ENCODE peak calls at places on chromosomes 12 and 14, in nine cellular contexts. J is GM23338; H is Karpas-422; D is lung; Z is pancreas; M is HCT116; P is aorta; U is ascending aorta; T is CD8-positive, alpha-beta T cell. A is an unnamed sample.

GRCh38 chr14:32252030-32252670 is 49.1 kb upstream of the RNU6-8 start:
- DNase-seq in J (peak; percentile 85), H (peak; percentile 92), D (peak; percentile 59), Z (peak; percentile 44), M (peak; percentile 62), P (no peak), U (no peak), T (no peak), A (peak; percentile 47)

GRCh38 chr12:51591020-51591901 is at the start of gene SCN8A:
- DNase-seq in J (peak; percentile 87), H (peak; percentile 70), D (no peak), Z (peak; percentile 26), M (peak; percentile 16), P (no peak), U (no peak), T (no peak), A (no peak)

GRCh38 chr14:26163761-26164160 is 434.1 kb downstream of the NOVA1 start:
- DNase-seq in J (peak; percentile 75), H (no peak), D (no peak), Z (no peak), M (no peak), P (no peak), U (no peak), T (no peak), A (peak; percentile 33)

GRCh38 chr12:118853634-118854033 is 127.7 kb upstream of the SRRM4 start:
- DNase-seq in J (peak; percentile 58), H (peak; percentile 48), D (no peak), Z (no peak), M (no peak), P (no peak), U (no peak), T (no peak), A (no peak)

GRCh38 chr12:68976304-68976915 is 43.4 kb upstream of the CPM start:
- DNase-seq in J (no peak), H (no peak), D (no peak), Z (no peak), M (no peak), P (no peak), U (no peak), T (no peak), A (no peak)

GRCh38 chr14:23556700-23557440 is 799 bp downstream of the THTPA start:
- DNase-seq in J (no peak), H (peak; percentile 85), D (no peak), Z (no peak), M (no peak), P (no peak), U (no peak), T (no peak), A (no peak)

GRCh38 chr12:6115389-6115788 is 9.1 kb downstream of the VWF start:
- DNase-seq in J (no peak), H (no peak), D (no peak), Z (no peak), M (no peak), P (no peak), U (no peak), T (no peak), A (no peak)

GRCh38 chr14:71165121-71165574 is 257.9 kb downstream of the PCNX1 start:
- DNase-seq in J (no peak), H (no peak), D (no peak), Z (no peak), M (no peak), P (no peak), U (no peak), T (no peak), A (no peak)

GRCh38 chr14:30214014-30214413 is 286.4 kb upstream of the PRKD1 start:
- DNase-seq in J (no peak), H (no peak), D (no peak), Z (no peak), M (no peak), P (no peak), U (no peak), T (no peak), A (no peak)

GRCh38 chr14:85701116-85701515 is 171.2 kb downstream of the FLRT2 start:
- DNase-seq in J (no peak), H (no peak), D (no peak), Z (no peak), M (no peak), P (no peak), U (no peak), T (no peak), A (no peak)

GRCh38 chr12:75862692-75863471 is 168.7 kb downstream of the PHLDA1 start:
- DNase-seq in J (no peak), H (no peak), D (no peak), Z (no peak), M (peak; percentile 84), P (no peak), U (no peak), T (no peak), A (no peak)

GRCh38 chr14:54908230-54908629 is 5.6 kb upstream of the GCH1 start:
- DNase-seq in J (no peak), H (no peak), D (no peak), Z (no peak), M (no peak), P (no peak), U (no peak), T (no peak), A (no peak)

GRCh38 chr14:38616959-38617358 is 361.1 kb upstream of the CLEC14A start:
- DNase-seq in J (peak; percentile 12), H (peak; percentile 47), D (peak; percentile 36), Z (no peak), M (no peak), P (no peak), U (no peak), T (no peak), A (no peak)

GRCh38 chr14:61225304-61225703 is 55.8 kb downstream of the TMEM30B start:
- DNase-seq in J (no peak), H (no peak), D (no peak), Z (no peak), M (no peak), P (no peak), U (no peak), T (no peak), A (no peak)

GRCh38 chr12:58943079-58943478 is 22.8 kb upstream of the LRIG3 start:
- DNase-seq in J (no peak), H (no peak), D (no peak), Z (no peak), M (no peak), P (no peak), U (no peak), T (no peak), A (no peak)

GRCh38 chr14:80606347-80606772 is 335.2 kb downstream of the CEP128 start:
- DNase-seq in J (no peak), H (no peak), D (no peak), Z (no peak), M (no peak), P (no peak), U (no peak), T (no peak), A (no peak)

GRCh38 chr12:69129564-69129963 is 109.8 kb upstream of the CPSF6 start:
- DNase-seq in J (no peak), H (no peak), D (no peak), Z (no peak), M (no peak), P (no peak), U (no peak), T (no peak), A (no peak)

GRCh38 chr12:111248221-111248620 is 120.7 kb downstream of the PHETA1 start:
- DNase-seq in J (no peak), H (no peak), D (peak; percentile 29), Z (no peak), M (no peak), P (no peak), U (no peak), T (no peak), A (no peak)

DNA sequence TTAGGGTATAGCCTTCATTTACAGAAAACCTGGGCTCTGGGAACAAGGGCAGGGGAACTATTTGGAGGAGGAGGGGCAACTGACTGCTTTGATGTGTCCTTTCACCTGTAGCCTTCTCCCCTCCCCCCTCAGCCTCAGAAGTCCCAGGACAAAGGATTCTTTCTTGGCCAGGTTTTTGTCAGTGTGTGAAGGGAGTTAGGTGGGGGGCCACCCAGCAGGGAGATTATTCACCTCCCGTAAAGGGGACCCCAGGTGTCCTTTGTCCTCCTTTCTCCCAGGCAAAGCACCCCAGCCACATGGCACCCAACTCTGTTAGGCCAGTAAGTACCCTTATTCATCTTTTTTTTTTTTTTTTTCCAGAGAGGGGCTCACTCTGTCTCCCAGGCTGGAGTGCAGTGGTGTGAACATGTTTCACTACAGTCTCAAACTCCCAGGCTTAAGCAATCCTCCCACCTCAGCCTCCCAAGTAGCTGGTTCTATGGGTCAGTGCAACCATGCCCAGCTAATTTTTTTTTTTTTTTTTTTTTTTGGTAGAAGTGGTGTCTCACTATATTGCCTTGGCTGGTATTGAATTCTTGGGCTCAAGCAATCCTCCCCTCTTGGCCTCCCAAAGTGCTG is 722 bp upstream of the NFE2 start:
- DNase-seq in J (peak; percentile 88), H (no peak), D (no peak), Z (no peak), M (no peak), P (no peak), U (no peak), T (no peak), A (no peak)
- H3K4me3 ChIP-seq in J (peak overlapping the region; percentile 71), H (no peak overlapping the region), D (no peak overlapping the region), Z (peak overlapping the region; percentile 19), M (no peak overlapping the region), P (no peak overlapping the region), U (no peak overlapping the region), T (no peak overlapping the region), A (no peak overlapping the region)

GRCh38 chr12:107998863-107999262 is 130.2 kb upstream of the WSCD2 start:
- DNase-seq in J (no peak), H (no peak), D (no peak), Z (no peak), M (no peak), P (no peak), U (no peak), T (no peak), A (no peak)
- H3K27me3 ChIP-seq in J (no peaks in the 10 kb centered on the region), H (no peaks in the 10 kb centered on the region), D (no peaks in the 10 kb centered on the region), Z (no peaks in the 10 kb centered on the region), M (peaks cover 16% of the 10 kb centered on the region), P (no peaks in the 10 kb centered on the region), U (no peaks in the 10 kb centered on the region), T (no peaks in the 10 kb centered on the region), A (no peaks in the 10 kb centered on the region)

DNA sequence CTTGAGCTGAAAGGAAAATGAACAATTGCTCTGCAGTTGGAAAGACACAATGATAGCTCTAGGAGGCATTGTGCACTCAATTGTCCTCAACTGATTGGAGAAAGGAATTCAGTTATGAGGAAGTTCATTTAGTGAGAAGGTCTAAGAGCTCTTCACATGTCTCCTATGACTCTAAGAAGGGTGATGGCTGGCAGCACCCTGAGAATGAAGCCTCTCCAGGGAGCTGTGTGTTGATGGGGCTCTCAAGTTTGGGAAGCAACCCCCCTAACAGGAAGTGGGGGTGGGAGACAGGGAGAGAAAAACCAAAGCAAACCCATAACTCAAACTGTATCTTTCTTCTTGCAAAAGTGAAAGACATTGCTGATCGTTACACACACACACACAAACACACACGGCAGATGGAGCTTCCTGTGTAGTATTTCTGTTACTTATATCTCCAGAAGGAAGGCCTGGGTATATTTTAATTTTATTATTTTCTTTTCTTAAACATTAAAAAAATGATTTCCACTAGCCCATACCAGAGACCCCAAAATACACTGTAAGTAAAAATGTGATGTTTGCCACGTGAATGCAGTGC is 21.2 kb downstream of the CHST11 start:
- DNase-seq in J (no peak), H (no peak), D (no peak), Z (no peak), M (no peak), P (no peak), U (no peak), T (no peak), A (no peak)
- H3K4me1 ChIP-seq in J (no peaks in the 10 kb centered on the region), H (peaks cover 15% of the 10 kb centered on the region), D (no peaks in the 10 kb centered on the region), Z (no peaks in the 10 kb centered on the region), M (peaks cover 13% of the 10 kb centered on the region), P (no peaks in the 10 kb centered on the region), U (no peaks in the 10 kb centered on the region), T (peaks cover 80% of the 10 kb centered on the region), A (no peaks in the 10 kb centered on the region)

GRCh38 chr12:57521475-57522018 is 1.1 kb upstream of the MBD6 start:
- DNase-seq in J (peak; percentile 65), H (no peak), D (no peak), Z (peak; percentile 57), M (no peak), P (peak; percentile 61), U (no peak), T (no peak), A (no peak)
- H3K4me3 ChIP-seq in J (peak overlapping the region; percentile 82), H (peak overlapping the region; percentile 92), D (no peak overlapping the region), Z (peak overlapping the region; percentile 61), M (no peak overlapping the region), P (no peak overlapping the region), U (peak overlapping the region; percentile 81), T (peak overlapping the region; percentile 68), A (no peak overlapping the region)

A was measured in iPS DF 6.9.